ENCODE peak calls at places on chromosomes 1 and 21, in four cellular contexts. L is HepG2, Q is GM12878, N is A549. B is an unnamed sample.

GRCh38 chr1:201649776-201650607 is 111.1 kb downstream of the NAV1 start:
- DNase-seq in L (no peak), Q (no peak), N (peak), B (peak)

GRCh38 chr1:2392071-2392442 is 416 bp downstream of the RER1 start:
- DNase-seq in L (no peak), Q (no peak), N (no peak), B (no peak)

GRCh38 chr1:236130372-236130771 is 12.0 kb upstream of the GPR137B start:
- DNase-seq in L (no peak), Q (no peak), N (no peak), B (no peak)

GRCh38 chr1:118575060-118575459 is 390.0 kb upstream of the SPAG17 start:
- DNase-seq in L (no peak), Q (no peak), N (no peak), B (no peak)

GRCh38 chr1:50423670-50424000 is 392 bp upstream of the DMRTA2 start:
- DNase-seq in L (no peak), Q (no peak), N (peak), B (no peak)

GRCh38 chr21:14080764-14081096 is 130.0 kb downstream of the LIPI start:
- DNase-seq in L (no peak), Q (no peak), N (no peak), B (no peak)

GRCh38 chr21:28959367-28960099 is 33.1 kb downstream of the LTN1 start:
- DNase-seq in L (peak), Q (no peak), N (peak), B (no peak)

GRCh38 chr1:184513966-184514365 is 127.1 kb downstream of the C1orf21 start:
- DNase-seq in L (no peak), Q (no peak), N (peak), B (no peak)

GRCh38 chr21:37503848-37504467 is 137.4 kb downstream of the DYRK1A start:
- DNase-seq in L (peak), Q (no peak), N (no peak), B (no peak)

GRCh38 chr21:42568834-42569731 is 55.4 kb downstream of the SLC37A1 start:
- DNase-seq in L (no peak), Q (no peak), N (no peak), B (no peak)

GRCh38 chr1:156693858-156694562 is 11.4 kb downstream of the CRABP2 start:
- DNase-seq in L (no peak), Q (no peak), N (peak), B (no peak)

GRCh38 chr1:21451212-21451611 is 11.3 kb downstream of the NBPF3 start:
- DNase-seq in L (no peak), Q (no peak), N (no peak), B (no peak)

GRCh38 chr1:234992065-234992464 is 136.6 kb downstream of the TOMM20 start:
- DNase-seq in L (no peak), Q (no peak), N (no peak), B (no peak)

GRCh38 chr1:13901041-13901440 is 201.1 kb downstream of the PRDM2 start:
- DNase-seq in L (no peak), Q (no peak), N (no peak), B (no peak)

GRCh38 chr1:182003953-182004586 is 57.4 kb downstream of the ZNF648 start:
- DNase-seq in L (no peak), Q (no peak), N (no peak), B (peak)

GRCh38 chr1:217274927-217275616 is 355.8 kb downstream of the GPATCH2 start:
- DNase-seq in L (no peak), Q (no peak), N (no peak), B (no peak)

GRCh38 chr1:172909606-172910326 is 141.0 kb downstream of the TNFSF18 start:
- DNase-seq in L (no peak), Q (no peak), N (peak), B (no peak)

GRCh38 chr1:37043101-37043500 is 8.8 kb upstream of the GRIK3 start:
- DNase-seq in L (no peak), Q (no peak), N (no peak), B (no peak)

GRCh38 chr1:201622824-201623223 is 83.9 kb downstream of the NAV1 start:
- DNase-seq in L (no peak), Q (no peak), N (no peak), B (no peak)

GRCh38 chr1:91080650-91081049 is 58.8 kb upstream of the ZNF644 start:
- DNase-seq in L (no peak), Q (no peak), N (no peak), B (no peak)

GRCh38 chr1:221832151-221832550 is 90.3 kb upstream of the DUSP10 start:
- DNase-seq in L (no peak), Q (no peak), N (no peak), B (no peak)

GRCh38 chr1:18160290-18160942 is 52.8 kb downstream of the IGSF21 start:
- DNase-seq in L (no peak), Q (no peak), N (no peak), B (no peak)

GRCh38 chr1:25642710-25643109 is 26.1 kb downstream of the MAN1C1 start:
- DNase-seq in L (no peak), Q (peak), N (no peak), B (no peak)

GRCh38 chr1:10623391-10624145 is 148.8 kb downstream of the PEX14 start:
- DNase-seq in L (no peak), Q (no peak), N (no peak), B (no peak)

GRCh38 chr1:148263128-148263905 is 111.2 kb upstream of the NBPF11 start:
- DNase-seq in L (peak), Q (peak), N (peak), B (peak)

GRCh38 chr1:148263906-148264255 is 111.8 kb upstream of the NBPF11 start:
- DNase-seq in L (no peak), Q (no peak), N (no peak), B (no peak)

DNA sequence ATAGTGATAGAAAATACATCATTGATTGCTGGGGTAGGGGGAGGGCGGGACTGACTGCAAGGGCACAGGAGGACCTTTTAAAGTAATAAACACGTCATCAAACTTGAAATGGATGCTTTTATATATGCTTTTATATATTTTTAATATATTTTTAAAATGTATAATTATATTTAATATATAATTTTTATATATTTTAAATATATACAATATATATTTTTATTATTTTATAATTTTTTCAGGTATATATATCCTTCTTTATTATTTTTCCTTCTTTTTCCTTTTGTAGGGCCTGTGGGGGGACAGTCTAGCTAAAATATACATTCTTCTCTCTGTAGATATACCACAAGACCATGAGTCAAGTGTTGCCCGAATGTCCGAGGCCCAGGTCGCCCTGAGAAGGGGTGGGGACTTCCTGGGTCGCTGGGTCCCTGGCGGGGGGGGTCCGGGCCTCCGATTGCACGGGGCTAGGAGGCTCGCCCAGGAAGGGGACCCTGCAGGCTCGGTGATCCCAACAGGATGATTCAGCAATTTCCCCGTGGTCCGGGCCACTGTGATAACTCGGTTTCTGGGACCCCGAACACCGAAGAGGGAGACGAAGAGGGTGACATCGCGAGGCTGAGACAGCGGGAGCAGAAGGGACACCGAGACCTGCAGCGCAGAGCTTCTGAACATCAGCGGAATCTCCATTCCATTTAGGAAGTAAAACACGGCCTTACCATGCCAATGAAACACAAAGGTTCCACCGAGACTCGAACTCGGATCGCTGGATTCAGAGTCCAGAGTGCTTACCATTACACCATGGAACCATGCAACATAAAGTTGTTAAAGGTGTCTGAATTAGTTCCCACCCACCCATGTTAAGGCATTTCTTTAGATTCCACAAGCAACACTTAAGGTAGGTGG is 112.5 kb upstream of the NBPF11 start:
- DNase-seq in L (no peak), Q (no peak), N (peak), B (no peak)
- TF ChIP-seq PBX3 in L (no peak), Q (no peak), N (peak), B (no peak)

GRCh38 chr1:246934777-246935176 is 3.0 kb upstream of the AHCTF1 start:
- DNase-seq in L (no peak), Q (no peak), N (no peak), B (no peak)
- TF ChIP-seq PBX3 in L (no peak), Q (no peak), N (no peak), B (no peak)

GRCh38 chr1:158002022-158002629 is 8.7 kb downstream of the KIRREL1 start:
- DNase-seq in L (no peak), Q (no peak), N (no peak), B (no peak)

GRCh38 chr1:158003409-158003805 is 10.0 kb downstream of the KIRREL1 start:
- DNase-seq in L (no peak), Q (no peak), N (no peak), B (no peak)

GRCh38 chr1:158005249-158005648 is 11.8 kb downstream of the KIRREL1 start:
- DNase-seq in L (no peak), Q (no peak), N (no peak), B (no peak)

GRCh38 chr1:158007180-158007579 is 13.7 kb downstream of the KIRREL1 start:
- DNase-seq in L (no peak), Q (no peak), N (no peak), B (no peak)

DNA sequence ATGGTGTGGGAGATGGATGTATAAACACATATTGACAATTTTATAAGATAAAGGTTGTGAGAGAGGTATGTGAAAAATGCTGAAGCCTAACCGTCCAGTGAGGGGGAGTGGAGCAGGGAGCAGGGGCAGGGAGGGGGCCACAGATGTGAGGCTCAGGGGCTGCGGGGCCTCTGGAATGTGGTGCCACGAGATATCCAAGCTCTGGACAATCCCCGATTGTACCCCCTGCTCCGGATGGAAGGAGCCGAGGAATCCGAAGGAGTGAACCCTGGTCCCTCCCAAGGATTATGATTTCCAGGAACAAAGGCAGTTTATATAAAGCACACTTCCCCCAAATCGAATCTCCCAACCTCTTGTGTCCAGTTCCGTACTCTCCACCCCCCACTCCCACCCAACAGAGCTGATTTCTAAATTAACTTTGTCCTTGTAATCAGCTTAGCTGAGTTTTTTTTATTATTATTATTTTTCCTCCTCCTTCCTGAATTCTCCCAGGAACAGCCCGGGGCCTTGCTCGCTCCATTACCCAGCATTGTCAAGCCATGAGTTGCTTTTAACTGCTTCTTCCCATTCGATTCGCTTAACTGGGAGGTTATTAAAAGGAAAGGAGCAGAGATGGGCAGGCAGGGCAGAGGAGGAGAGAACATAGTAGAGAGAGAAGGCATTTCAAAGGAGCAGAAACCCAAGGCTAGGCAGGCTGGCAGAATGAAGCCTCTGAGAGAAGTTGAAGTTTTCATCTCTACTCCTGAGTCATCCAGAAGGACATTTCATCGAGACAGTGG is 9.4 kb downstream of the KIRREL1 start:
- DNase-seq in L (no peak), Q (no peak), N (no peak), B (no peak)
- TF ChIP-seq PBX3 in L (no peak), Q (no peak), N (no peak), B (no peak)

GRCh38 chr21:45959779-45960390 is 21.7 kb upstream of the COL6A1 start:
- DNase-seq in L (no peak), Q (no peak), N (no peak), B (no peak)

GRCh38 chr21:45962531-45963224 is 18.9 kb upstream of the COL6A1 start:
- DNase-seq in L (no peak), Q (no peak), N (no peak), B (no peak)

GRCh38 chr21:45965084-45965826 is 16.3 kb upstream of the COL6A1 start:
- DNase-seq in L (no peak), Q (no peak), N (no peak), B (no peak)

GRCh38 chr21:45964649-45965048 is 16.9 kb upstream of the COL6A1 start:
- DNase-seq in L (no peak), Q (no peak), N (no peak), B (no peak)

DNA sequence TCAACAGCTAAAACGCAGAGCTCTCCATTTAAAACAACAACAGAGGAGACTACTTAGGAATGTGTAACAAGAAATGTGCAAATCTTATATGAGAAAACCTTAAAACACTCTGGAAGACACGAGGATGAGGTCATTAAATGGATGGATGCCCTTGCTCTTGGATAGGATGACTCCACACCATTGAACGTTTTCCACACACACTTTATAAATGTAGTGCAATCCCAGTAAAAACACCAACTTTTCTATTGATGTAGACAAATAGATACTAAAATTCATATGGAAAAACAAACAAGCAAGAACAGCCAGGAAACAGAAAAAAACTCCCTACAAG is 18.4 kb upstream of the COL6A1 start:
- DNase-seq in L (no peak), Q (no peak), N (no peak), B (no peak)
- TF ChIP-seq PBX3 in L (no peak), Q (no peak), N (no peak), B (no peak)

DNA sequence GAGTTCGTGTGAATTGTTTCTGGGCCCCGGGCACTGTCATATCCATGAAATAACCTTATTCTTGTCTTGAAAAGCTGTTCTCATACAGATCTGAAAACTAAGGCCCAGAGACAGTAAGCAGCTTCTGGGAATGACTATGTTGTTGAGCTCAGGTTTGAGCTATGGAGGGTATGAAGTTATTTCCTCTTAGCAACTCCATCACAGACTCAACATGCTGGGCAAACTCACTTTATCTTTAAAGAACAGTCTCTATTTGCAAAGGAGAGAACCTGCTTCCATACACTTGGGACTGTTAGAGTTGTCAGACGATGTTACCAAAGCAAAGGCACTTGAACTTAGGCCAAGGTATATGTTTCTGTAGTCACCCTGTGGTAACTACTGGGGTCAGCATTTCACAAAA is 90.0 kb downstream of the GPR88 start:
- DNase-seq in L (no peak), Q (no peak), N (no peak), B (no peak)
- TF ChIP-seq PBX3 in L (no peak), Q (no peak), N (no peak), B (no peak)

GRCh38 chr1:1144843-1145546 is 28.7 kb upstream of the TTLL10 start:
- DNase-seq in L (no peak), Q (no peak), N (no peak), B (no peak)
- TF ChIP-seq PBX3 in L (no peak), Q (no peak), N (no peak), B (no peak)

GRCh38 chr1:6508154-6508875 is 16.8 kb upstream of the PLEKHG5 start:
- DNase-seq in L (no peak), Q (no peak), N (no peak), B (peak)

GRCh38 chr1:6505367-6506209 is 14.1 kb upstream of the PLEKHG5 start:
- DNase-seq in L (no peak), Q (no peak), N (no peak), B (peak)

GRCh38 chr1:6507461-6507911 is 16.0 kb upstream of the PLEKHG5 start:
- DNase-seq in L (no peak), Q (no peak), N (no peak), B (peak)

GRCh38 chr1:6506210-6507036 is 15.0 kb upstream of the PLEKHG5 start:
- DNase-seq in L (no peak), Q (no peak), N (no peak), B (peak)

DNA sequence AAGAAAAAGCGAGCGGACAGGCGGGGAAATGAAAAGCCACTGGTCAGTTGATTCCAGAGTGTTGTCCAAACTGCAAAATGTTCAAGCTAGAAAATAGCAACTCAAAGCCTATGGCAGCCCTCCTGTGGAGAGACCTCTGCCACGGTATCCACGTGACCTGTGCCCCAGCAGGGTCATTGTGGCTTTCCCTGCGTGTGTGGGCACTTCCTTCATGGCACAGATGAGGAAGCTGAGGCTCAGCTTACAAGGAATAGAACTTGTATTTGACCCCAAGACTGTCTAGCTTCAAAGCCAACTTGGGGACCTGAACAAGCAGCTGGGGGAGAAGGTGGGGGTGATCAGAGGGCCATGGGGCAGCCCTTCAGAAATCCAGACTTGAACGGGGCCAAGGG is 15.6 kb upstream of the PLEKHG5 start:
- DNase-seq in L (no peak), Q (no peak), N (no peak), B (peak)
- TF ChIP-seq PBX3 in L (no peak), Q (no peak), N (no peak), B (no peak)